ENCODE peak calls at places on chromosome 15, in seven cellular contexts. J, H, X, C, E, O and I are unnamed samples.

GRCh38 chr15:52751522-52751921 is 38.6 kb downstream of the ONECUT1 start:
- DNase-seq in O (no peak), J (no peak), X (no peak), H (no peak), C (no peak), E (no peak), I (no peak)

GRCh38 chr15:70670680-70671079 is 92.7 kb downstream of the UACA start:
- DNase-seq in C (no peak), X (no peak), J (no peak), E (no peak), O (no peak), H (no peak), I (no peak)

GRCh38 chr15:51114437-51115119 is 19.9 kb upstream of the TNFAIP8L3 start:
- DNase-seq in J (no peak), E (no peak), O (no peak), H (no peak), C (no peak), X (no peak), I (no peak)

GRCh38 chr15:52858388-52859176 is 68.4 kb upstream of the ONECUT1 start:
- DNase-seq in O (no peak), H (no peak), X (no peak), C (no peak), E (no peak), J (no peak), I (no peak)

GRCh38 chr15:28003302-28004037 is 95.6 kb downstream of the OCA2 start:
- DNase-seq in J (no peak), C (no peak), X (no peak), E (no peak), H (no peak), O (peak), I (no peak)

GRCh38 chr15:94576889-94577533 is 345.6 kb downstream of the MCTP2 start:
- DNase-seq in O (peak), J (peak), E (peak), C (no peak), H (peak), X (peak), I (no peak)

GRCh38 chr15:92438471-92438870 is 44.8 kb downstream of the ST8SIA2 start:
- DNase-seq in X (no peak), O (no peak), H (no peak), J (no peak), E (no peak), C (no peak), I (no peak)

GRCh38 chr15:67076147-67076843 is 10.9 kb downstream of the SMAD3 start:
- DNase-seq in C (no peak), X (no peak), J (peak), O (no peak), H (no peak), E (peak), I (no peak)

GRCh38 chr15:67927501-67928156 is 87.8 kb upstream of the RNU6-1 start:
- DNase-seq in H (no peak), C (no peak), J (no peak), O (no peak), X (no peak), E (no peak), I (no peak)

GRCh38 chr15:58453931-58454793 is 22.4 kb downstream of the LIPC start:
- DNase-seq in C (no peak), J (no peak), X (no peak), O (no peak), H (no peak), E (peak), I (no peak)
- TF ChIP-seq JUND in C (no peak), J (no peak), X (no peak), O (no peak), H (no peak), E (peak), I (no peak)

DNA sequence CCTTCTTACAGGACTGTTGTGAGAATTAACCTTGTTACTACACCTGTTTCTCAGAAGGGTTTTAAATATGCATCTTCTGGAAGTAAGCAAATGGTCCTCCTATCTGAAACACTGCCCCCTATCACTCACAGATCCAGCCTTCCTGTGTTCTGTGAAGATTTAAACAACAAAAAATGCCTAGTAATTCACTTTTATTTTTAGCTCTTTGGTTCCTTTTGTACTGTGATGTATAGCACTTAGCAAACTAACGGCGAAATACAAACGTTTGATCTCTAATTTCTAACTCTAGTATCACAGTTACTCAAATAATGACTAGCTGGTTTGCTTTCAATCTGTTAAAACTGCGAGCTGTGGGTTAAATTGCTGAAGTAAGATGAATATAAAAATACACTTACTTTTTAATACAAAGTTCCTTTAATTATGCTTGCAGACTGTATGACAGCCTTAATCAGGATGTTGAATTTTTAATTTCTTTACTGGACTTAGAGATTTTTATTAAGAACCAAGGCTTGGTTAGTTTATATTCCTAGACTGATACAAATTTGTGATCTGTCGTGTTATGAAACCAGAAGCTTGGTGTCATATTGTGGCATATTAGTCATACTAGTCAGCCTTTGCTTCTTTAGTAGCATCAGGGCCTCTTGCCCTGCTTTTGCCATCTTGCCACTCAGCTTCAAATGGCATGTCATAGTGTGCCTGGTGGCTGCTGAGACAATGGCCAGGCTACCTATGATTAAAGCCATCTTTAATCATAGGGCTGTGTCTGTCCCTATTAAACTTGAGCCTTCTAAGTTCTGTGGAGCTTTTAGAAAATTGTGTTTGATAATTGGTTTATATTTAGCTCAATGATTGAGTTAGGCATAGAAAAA is 9.2 kb downstream of the EIF3J start:
- DNase-seq in J (no peak), X (no peak), E (no peak), H (peak), O (no peak), C (peak), I (no peak)
- TF ChIP-seq JUND in J (no peak), X (no peak), E (no peak), H (peak), O (no peak), C (no peak), I (no peak)

GRCh38 chr15:56146756-56147155 is 96.9 kb downstream of the RFX7 start:
- DNase-seq in E (no peak), O (no peak), X (no peak), C (no peak), J (no peak), H (no peak), I (no peak)

GRCh38 chr15:56150204-56150603 is 93.5 kb downstream of the RFX7 start:
- DNase-seq in X (no peak), C (no peak), H (no peak), E (no peak), J (no peak), O (no peak), I (no peak)

GRCh38 chr15:56148099-56148498 is 95.6 kb downstream of the RFX7 start:
- DNase-seq in O (no peak), J (no peak), C (no peak), E (no peak), H (no peak), X (no peak), I (no peak)

GRCh38 chr15:56149071-56149470 is 94.6 kb downstream of the RFX7 start:
- DNase-seq in C (no peak), H (no peak), J (no peak), O (no peak), X (no peak), E (no peak), I (no peak)
- TF ChIP-seq JUND in C (no peak), H (no peak), J (no peak), O (no peak), X (no peak), E (no peak), I (no peak)

GRCh38 chr15:41851167-41851523 is 12.5 kb downstream of the PLA2G4B start:
- DNase-seq in C (no peak), H (no peak), J (no peak), X (no peak), E (no peak), O (no peak), I (no peak)
- TF ChIP-seq JUND in C (no peak), H (no peak), J (no peak), X (no peak), E (no peak), O (no peak), I (no peak)

DNA sequence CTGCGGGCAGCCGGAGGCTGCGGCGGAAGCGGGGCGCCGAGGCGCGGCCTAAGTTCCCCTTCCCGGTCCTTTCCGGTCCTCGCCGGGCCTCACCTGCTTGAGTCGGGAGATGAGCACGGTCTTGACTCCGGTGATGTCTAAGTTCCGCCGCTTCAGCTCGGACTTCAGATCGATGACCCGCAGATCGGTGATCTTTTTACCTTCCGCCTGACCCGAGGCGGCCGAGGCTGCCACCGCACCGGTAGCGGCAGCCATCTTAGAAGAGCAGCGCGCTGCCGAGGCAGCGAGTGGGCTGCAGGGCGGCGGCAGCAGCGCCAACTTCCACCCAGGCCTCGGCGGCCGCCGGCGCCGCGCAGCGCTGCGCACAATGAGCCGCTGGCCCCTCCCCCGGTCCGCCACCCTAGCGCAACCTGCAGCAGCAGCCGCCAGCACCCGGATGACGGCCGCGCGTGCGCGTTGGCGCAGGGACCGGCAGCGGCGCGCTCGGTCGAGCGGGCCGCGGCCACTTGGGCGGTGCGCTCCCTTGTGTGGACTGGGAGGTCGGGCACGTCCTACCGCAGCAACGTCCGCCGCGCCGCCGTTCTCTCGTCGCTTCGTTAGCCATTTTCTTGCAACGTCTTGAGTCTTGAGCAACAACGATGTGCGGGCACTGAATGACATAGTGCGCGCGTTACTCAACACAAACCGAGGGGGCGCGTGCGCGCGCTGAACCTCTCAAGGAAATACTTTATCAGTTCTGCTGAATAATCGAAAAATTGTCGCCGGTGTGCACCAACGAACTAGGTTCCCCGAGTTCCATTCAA is at the start of gene SLTM:
- DNase-seq in C (peak), E (peak), O (peak), X (peak), J (peak), H (peak), I (peak)
- TF ChIP-seq JUND in C (no peak), E (no peak), O (no peak), X (no peak), J (no peak), H (no peak), I (no peak)